ENCODE peak calls at places on chromosomes 2 and 18, in nine cellular contexts. D is esophagus squamous epithelium; N is Peyer's patch; V is SK-N-SH; R is colonic mucosa; B is tibial artery; L is breast epithelium; X is CD8-positive, alpha-beta T cell; Y is cardiac muscle cell. A is an unnamed sample.
A peak's percentile ranks its signal among the peaks of the same experiment; 100 is the strongest.

GRCh38 chr2:109128466-109129355 is at the start of gene SH3RF3:
- DNase-seq in N (peak; percentile 55), B (peak; percentile 57), Y (peak; percentile 69), L (no peak), R (peak; percentile 38), V (peak; percentile 81), X (no peak), D (no peak), A (peak; percentile 90)

GRCh38 chr2:113219889-113220641 is 46.3 kb downstream of the PSD4 start:
- DNase-seq in X (no peak), R (peak; percentile 86), V (no peak), B (peak; percentile 73), Y (peak; percentile 76), D (no peak), L (peak; percentile 74), N (peak; percentile 91), A (no peak)

GRCh38 chr18:76788571-76789317 is 33.6 kb upstream of the ZNF236 start:
- DNase-seq in L (no peak), R (no peak), X (no peak), Y (no peak), B (no peak), N (no peak), V (no peak), D (no peak), A (no peak)

GRCh38 chr2:134489732-134490384 is 228.9 kb downstream of the TMEM163 start:
- DNase-seq in B (no peak), N (no peak), X (no peak), R (no peak), Y (no peak), L (no peak), V (no peak), D (no peak), A (no peak)

GRCh38 chr2:86020984-86021383 is 84.7 kb downstream of the POLR1A start:
- DNase-seq in D (no peak), R (peak; percentile 38), V (no peak), Y (peak; percentile 56), L (no peak), N (no peak), B (peak; percentile 89), X (no peak), A (no peak)

GRCh38 chr2:121810959-121811853 is 55.8 kb downstream of the TSN start:
- DNase-seq in R (peak; percentile 30), N (peak; percentile 49), L (peak; percentile 56), V (peak; percentile 76), B (peak; percentile 39), Y (peak; percentile 87), D (no peak), X (no peak), A (no peak)

GRCh38 chr18:77151791-77152517 is 19.4 kb upstream of the MBP start:
- DNase-seq in X (no peak), R (no peak), Y (no peak), N (no peak), V (no peak), D (no peak), L (no peak), B (no peak), A (no peak)

GRCh38 chr2:201781583-201782051 is 884 bp upstream of the ALS2 start:
- DNase-seq in R (peak; percentile 29), B (no peak), V (peak; percentile 33), D (no peak), Y (peak; percentile 32), L (no peak), X (no peak), N (no peak), A (no peak)

GRCh38 chr2:206086683-206087350 is 843 bp upstream of the INO80D start:
- DNase-seq in B (no peak), L (no peak), X (no peak), R (no peak), N (no peak), Y (peak; percentile 23), V (peak; percentile 44), D (no peak), A (no peak)

GRCh38 chr2:204282525-204282924 is 262.8 kb upstream of the PARD3B start:
- DNase-seq in B (no peak), R (no peak), L (no peak), Y (no peak), N (no peak), X (no peak), D (no peak), V (no peak), A (no peak)

GRCh38 chr2:148552675-148553331 is 91.7 kb upstream of the EPC2 start:
- DNase-seq in D (no peak), V (no peak), Y (no peak), B (no peak), R (no peak), L (no peak), N (no peak), X (no peak), A (no peak)

GRCh38 chr2:174477772-174478171 is 9.1 kb downstream of the GPR155 start:
- DNase-seq in V (no peak), L (no peak), B (no peak), Y (no peak), N (no peak), X (no peak), R (no peak), D (no peak), A (no peak)

GRCh38 chr2:231677632-231678104 is 30.7 kb upstream of the PTMA start:
- DNase-seq in D (peak; percentile 34), N (peak; percentile 96), B (peak; percentile 88), Y (peak; percentile 88), L (peak; percentile 86), X (peak; percentile 75), V (peak; percentile 80), R (peak; percentile 94), A (peak; percentile 77)

GRCh38 chr2:54479422-54479821 is 23.3 kb downstream of the SPTBN1 start:
- DNase-seq in Y (peak; percentile 86), B (no peak), L (no peak), D (no peak), V (no peak), R (no peak), X (no peak), N (no peak), A (no peak)

GRCh38 chr2:222289280-222290250 is 9.2 kb downstream of the PAX3 start:
- DNase-seq in V (no peak), R (no peak), Y (no peak), B (no peak), D (no peak), L (no peak), X (no peak), N (no peak), A (no peak)

GRCh38 chr18:477565-477964 is 22.9 kb downstream of the COLEC12 start:
- DNase-seq in X (no peak), B (no peak), L (no peak), V (no peak), D (no peak), R (no peak), N (no peak), Y (no peak), A (no peak)

GRCh38 chr2:216774180-216774579 is 78.8 kb upstream of the IGFBP5 start:
- DNase-seq in V (no peak), D (no peak), R (no peak), N (no peak), Y (no peak), X (no peak), L (no peak), B (no peak), A (no peak)

GRCh38 chr18:42184685-42185477 is 229.8 kb downstream of the PIK3C3 start:
- DNase-seq in R (no peak), V (no peak), D (no peak), Y (no peak), X (no peak), N (no peak), L (no peak), B (no peak), A (no peak)

GRCh38 chr2:20604957-20605381 is 45.9 kb downstream of the HS1BP3 start:
- DNase-seq in V (no peak), B (peak; percentile 39), L (peak; percentile 37), D (no peak), X (no peak), N (peak; percentile 44), R (no peak), Y (peak; percentile 95), A (peak; percentile 19)

GRCh38 chr2:3627500-3628100 is 30.4 kb upstream of the ALLC start:
- DNase-seq in V (no peak), D (no peak), X (no peak), L (peak; percentile 43), R (no peak), B (peak; percentile 15), Y (no peak), N (peak; percentile 8), A (no peak)

DNA sequence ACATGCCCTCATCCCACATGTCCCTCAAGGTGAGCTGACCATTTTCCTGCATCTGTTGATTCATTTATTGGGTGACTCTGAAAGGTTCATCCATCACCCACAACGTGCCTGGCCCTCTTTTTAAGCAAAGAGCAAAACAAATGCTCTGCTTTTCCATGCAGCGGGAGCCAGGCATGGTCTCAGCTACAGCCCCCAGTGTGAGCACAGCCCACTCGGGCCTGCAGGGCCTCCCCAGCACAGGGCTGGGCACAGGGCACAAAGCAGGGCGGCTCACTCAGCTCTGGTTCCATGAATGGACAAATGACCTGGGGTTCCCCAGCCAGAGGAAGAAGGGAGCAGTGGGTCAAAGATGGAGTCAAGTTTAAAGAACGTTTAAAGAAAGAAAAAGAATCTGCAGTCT is 24.1 kb upstream of the OTOS start:
- DNase-seq in N (no peak), X (no peak), V (no peak), R (no peak), Y (no peak), B (no peak), D (no peak), L (no peak), A (no peak)
- H3K4me1 ChIP-seq in N (no peaks in the 10 kb centered on the region), X (no peaks in the 10 kb centered on the region), V (no peaks in the 10 kb centered on the region), R (no peaks in the 10 kb centered on the region), Y (no peaks in the 10 kb centered on the region), B (no peaks in the 10 kb centered on the region), D (no peaks in the 10 kb centered on the region), L (no peaks in the 10 kb centered on the region), A (no peaks in the 10 kb centered on the region)

GRCh38 chr2:73925853-73926492 is 707 bp upstream of the DGUOK start:
- DNase-seq in V (peak; percentile 19), Y (no peak), X (no peak), L (no peak), N (peak; percentile 79), D (no peak), B (no peak), R (peak; percentile 91), A (no peak)
- H3K27ac ChIP-seq in V (no peak overlapping the region), Y (no peak overlapping the region), X (peak overlapping the region; percentile 94), L (no peak overlapping the region), N (peak overlapping the region; percentile 96), D (peak overlapping the region; percentile 100), B (peak overlapping the region; percentile 95), R (peak overlapping the region; percentile 96), A (peak overlapping the region; percentile 97)

GRCh38 chr2:238551091-238551490 is 124.4 kb downstream of the ASB1 start:
- DNase-seq in D (no peak), Y (no peak), L (no peak), N (no peak), X (no peak), R (no peak), V (no peak), B (no peak), A (no peak)
- TF ChIP-seq CTCF in D (no peak), Y (no peak), L (no peak), N (no peak), X (no peak), R (no peak), V (no peak), B (no peak), A (no peak)

GRCh38 chr2:1603521-1603920 is 140.8 kb downstream of the PXDN start:
- DNase-seq in N (no peak), X (no peak), Y (no peak), L (no peak), B (no peak), D (no peak), V (no peak), R (no peak), A (no peak)
- H3K4me1 ChIP-seq in N (no peaks in the 10 kb centered on the region), X (no peaks in the 10 kb centered on the region), Y (no peaks in the 10 kb centered on the region), L (no peaks in the 10 kb centered on the region), B (no peaks in the 10 kb centered on the region), D (peaks cover 3% of the 10 kb centered on the region), V (peaks cover 19% of the 10 kb centered on the region), R (no peaks in the 10 kb centered on the region), A (peaks cover 20% of the 10 kb centered on the region)

GRCh38 chr2:74886251-74886650 is 52.3 kb downstream of the HK2 start:
- DNase-seq in X (no peak), N (no peak), R (no peak), V (no peak), D (no peak), L (no peak), Y (no peak), B (no peak), A (no peak)
- H3K27ac ChIP-seq in X (no peak overlapping the region), N (no peak overlapping the region), R (no peak overlapping the region), V (no peak overlapping the region), D (no peak overlapping the region), L (no peak overlapping the region), Y (no peak overlapping the region), B (no peak overlapping the region), A (no peak overlapping the region)

A was measured in left lung.